ENCODE peak calls at places on chromosomes 11 and 22, in five cellular contexts. E is osteocyte; N is right atrium auricular region; V is effector CD4-positive, alpha-beta T cell; R is astrocyte of the hippocampus. F is an unnamed sample.

GRCh38 chr11:72519220-72519881 is 85.0 kb upstream of the CLPB start:
- DNase-seq in E (no peak), N (no peak), V (no peak), R (no peak), F (no peak)

GRCh38 chr22:30881361-30882180 is 87.0 kb downstream of the MORC2 start:
- DNase-seq in E (no peak), N (no peak), V (no peak), R (no peak), F (no peak)

GRCh38 chr22:25898707-25899365 is 156.8 kb downstream of the MYO18B start:
- DNase-seq in E (peak; percentile 56), N (no peak), V (no peak), R (no peak), F (no peak)

GRCh38 chr22:21073023-21073422 is 27.3 kb downstream of the LRRC74B start:
- DNase-seq in E (no peak), N (no peak), V (no peak), R (no peak), F (no peak)

GRCh38 chr11:28983780-28984179 is 875.6 kb downstream of the METTL15 start:
- DNase-seq in E (no peak), N (no peak), V (no peak), R (no peak), F (no peak)

GRCh38 chr11:11311169-11311568 is 41.9 kb downstream of the CSNK2A3 start:
- DNase-seq in E (no peak), N (no peak), V (no peak), R (no peak), F (no peak)

GRCh38 chr11:115939726-115940421 is 435.7 kb upstream of the CADM1 start:
- DNase-seq in E (no peak), N (no peak), V (no peak), R (no peak), F (no peak)

GRCh38 chr11:14764899-14765527 is 121.4 kb downstream of the PDE3B start:
- DNase-seq in E (no peak), N (no peak), V (peak; percentile 37), R (peak; percentile 48), F (no peak)

GRCh38 chr11:83002047-83002446 is 69.7 kb downstream of the RAB30 start:
- DNase-seq in E (no peak), N (no peak), V (no peak), R (no peak), F (no peak)

GRCh38 chr11:65739022-65739421 is 18.4 kb upstream of the RNASEH2C start:
- DNase-seq in E (peak; percentile 25), N (no peak), V (no peak), R (no peak), F (no peak)

GRCh38 chr11:371051-371450 is 1.8 kb downstream of the B4GALNT4 start:
- DNase-seq in E (no peak), N (no peak), V (no peak), R (no peak), F (no peak)

GRCh38 chr11:64400096-64400495 is 41.1 kb downstream of the RPS6KA4 start:
- DNase-seq in E (no peak), N (peak; percentile 68), V (no peak), R (no peak), F (no peak)

GRCh38 chr11:111349191-111349695 is 29.8 kb downstream of the POU2AF1 start:
- DNase-seq in E (no peak), N (no peak), V (no peak), R (no peak), F (no peak)

GRCh38 chr11:73623651-73624050 is 22.7 kb upstream of the PLEKHB1 start:
- DNase-seq in E (no peak), N (no peak), V (no peak), R (no peak), F (no peak)

GRCh38 chr11:83990160-83990733 is 704.1 kb upstream of the CCDC90B start:
- DNase-seq in E (no peak), N (no peak), V (no peak), R (no peak), F (peak; percentile 16)

GRCh38 chr22:19103881-19104821 is 18.1 kb downstream of the DGCR2 start:
- DNase-seq in E (no peak), N (no peak), V (no peak), R (peak; percentile 39), F (no peak)

GRCh38 chr22:49896201-49896600 is 22.0 kb downstream of the ALG12 start:
- DNase-seq in E (no peak), N (no peak), V (no peak), R (no peak), F (no peak)

GRCh38 chr11:9601041-9601875 is 27.8 kb downstream of the WEE1 start:
- DNase-seq in E (no peak), N (peak; percentile 55), V (peak; percentile 27), R (no peak), F (no peak)

GRCh38 chr22:19877626-19878339 is 23.1 kb upstream of the GNB1L start:
- DNase-seq in E (no peak), N (no peak), V (no peak), R (peak; percentile 53), F (no peak)

GRCh38 chr11:64609436-64610047 is 18.5 kb downstream of the SLC22A12 start:
- DNase-seq in E (no peak), N (no peak), V (no peak), R (no peak), F (no peak)

GRCh38 chr22:25417792-25418191 is 146.7 kb upstream of the GRK3 start:
- DNase-seq in E (no peak), N (no peak), V (no peak), R (no peak), F (no peak)

GRCh38 chr22:50734986-50735738 is 2.8 kb upstream of the ACR start:
- DNase-seq in E (peak; percentile 69), N (no peak), V (peak; percentile 1), R (no peak), F (no peak)

F was measured in nucleus accumbens.